ENCODE peak calls at places on chromosomes 3 and 15, in five cellular contexts. M is RKO, F is iPS DF 6.9, H is Panc1, W is pancreas. K is an unnamed sample.

GRCh38 chr3:151468284-151468917 is 7.5 kb upstream of the IGSF10 start:
- DNase-seq in W (peak), H (peak), M (peak), F (peak), K (peak)

GRCh38 chr3:8143186-8143585 is 358.4 kb upstream of the LMCD1 start:
- DNase-seq in M (no peak), F (no peak), H (no peak), W (no peak), K (no peak)

GRCh38 chr3:178699364-178699763 is 163.1 kb downstream of the KCNMB2 start:
- DNase-seq in W (no peak), H (no peak), M (no peak), F (no peak), K (no peak)

GRCh38 chr3:129950318-129951046 is 24.0 kb upstream of the TRH start:
- DNase-seq in M (no peak), W (no peak), H (no peak), F (no peak), K (no peak)

GRCh38 chr15:88258021-88258641 is 1.6 kb upstream of the NTRK3 start:
- DNase-seq in W (no peak), M (no peak), H (no peak), F (peak), K (no peak)

GRCh38 chr3:155131104-155131503 is 51.0 kb downstream of the MME start:
- DNase-seq in F (no peak), W (no peak), M (no peak), H (no peak), K (no peak)

GRCh38 chr3:25992606-25993005 is 202.7 kb downstream of the OXSM start:
- DNase-seq in H (no peak), M (no peak), F (no peak), W (no peak), K (no peak)

GRCh38 chr3:68057637-68058320 is 403.4 kb upstream of the SUCLG2 start:
- DNase-seq in W (no peak), H (no peak), M (no peak), F (no peak), K (no peak)

GRCh38 chr3:173397161-173398110 is at the start of gene NLGN1:
- DNase-seq in W (peak), F (no peak), H (no peak), M (no peak), K (peak)

GRCh38 chr3:171192176-171192854 is 165.8 kb upstream of the SLC2A2 start:
- DNase-seq in F (no peak), W (no peak), M (peak), H (no peak), K (no peak)